ENCODE peak calls at places on chromosomes 12 and 14, in seven cellular contexts. J, N, M, W, B, D and X are unnamed samples.

GRCh38 chr14:51922624-51923023 is 62.2 kb downstream of the GNG2 start:
- DNase-seq in J (no peak), N (no peak), M (no peak), W (no peak), B (no peak), D (no peak), X (peak)

GRCh38 chr12:69151254-69151751 is 88.1 kb upstream of the CPSF6 start:
- DNase-seq in J (no peak), N (no peak), M (no peak), W (no peak), B (no peak), D (peak), X (no peak)

GRCh38 chr12:3333991-3334391 is 157.0 kb upstream of the PRMT8 start:
- DNase-seq in J (no peak), N (no peak), M (peak), W (no peak), B (peak), D (no peak), X (peak)

GRCh38 chr12:38903596-38903995 is 1.8 kb downstream of the CPNE8 start:
- DNase-seq in J (no peak), N (no peak), M (no peak), W (no peak), B (no peak), D (no peak), X (no peak)

GRCh38 chr14:20469890-20470858 is 968 bp downstream of the PNP start:
- DNase-seq in J (peak), N (peak), M (no peak), W (no peak), B (peak), D (peak), X (peak)

GRCh38 chr12:29537292-29537691 is 39.8 kb upstream of the OVCH1 start:
- DNase-seq in J (no peak), N (no peak), M (no peak), W (no peak), B (no peak), D (no peak), X (no peak)

GRCh38 chr14:56351861-56352260 is 227.7 kb upstream of the TMEM260 start:
- DNase-seq in J (no peak), N (no peak), M (no peak), W (no peak), B (no peak), D (no peak), X (no peak)

GRCh38 chr12:966715-967114 is 17.2 kb upstream of the RAD52 start:
- DNase-seq in J (no peak), N (no peak), M (no peak), W (no peak), B (no peak), D (no peak), X (no peak)